ENCODE peak calls at places on chromosome 1, in five cellular contexts. One of them, this sample, is unnamed.

GRCh38 chr1:60832372-60832771 is 250.0 kb upstream of the NFIA start:
- DNase-seq in Daoy: no peak
- DNase-seq in AG08396: no peak
- DNase-seq in stimulated activated CD4-positive, alpha-beta T cell treated with anti-CD3 and anti-CD28 coated beads, Interleukin-15, amount 100 ng/mL, for 1 hour: no peak
- DNase-seq in GM04503: no peak
- DNase-seq in this sample: no peak

GRCh38 chr1:156106624-156107488 is 7.7 kb upstream of the LMNA start:
- DNase-seq in Daoy: no peak
- DNase-seq in AG08396: no peak
- DNase-seq in stimulated activated CD4-positive, alpha-beta T cell treated with anti-CD3 and anti-CD28 coated beads, Interleukin-15, amount 100 ng/mL, for 1 hour: no peak
- DNase-seq in GM04503: no peak
- DNase-seq in this sample: no peak

GRCh38 chr1:232650433-232650832 is 20.5 kb upstream of the SIPA1L2 start:
- DNase-seq in Daoy: no peak
- DNase-seq in AG08396: no peak
- DNase-seq in stimulated activated CD4-positive, alpha-beta T cell treated with anti-CD3 and anti-CD28 coated beads, Interleukin-15, amount 100 ng/mL, for 1 hour: no peak
- DNase-seq in GM04503: no peak
- DNase-seq in this sample: no peak

GRCh38 chr1:173341307-173341706 is 134.2 kb upstream of the TNFSF4 start:
- DNase-seq in Daoy: peak; percentile 83
- DNase-seq in AG08396: peak; percentile 64
- DNase-seq in stimulated activated CD4-positive, alpha-beta T cell treated with anti-CD3 and anti-CD28 coated beads, Interleukin-15, amount 100 ng/mL, for 1 hour: no peak
- DNase-seq in GM04503: peak; percentile 65
- DNase-seq in this sample: peak; percentile 58

GRCh38 chr1:214120951-214121350 is 133.2 kb downstream of the PROX1 start:
- DNase-seq in Daoy: no peak
- DNase-seq in AG08396: no peak
- DNase-seq in stimulated activated CD4-positive, alpha-beta T cell treated with anti-CD3 and anti-CD28 coated beads, Interleukin-15, amount 100 ng/mL, for 1 hour: no peak
- DNase-seq in GM04503: no peak
- DNase-seq in this sample: no peak

GRCh38 chr1:44909949-44910594 is 67.0 kb upstream of the PTCH2 start:
- DNase-seq in Daoy: no peak
- DNase-seq in AG08396: no peak
- DNase-seq in stimulated activated CD4-positive, alpha-beta T cell treated with anti-CD3 and anti-CD28 coated beads, Interleukin-15, amount 100 ng/mL, for 1 hour: no peak
- DNase-seq in GM04503: no peak
- DNase-seq in this sample: no peak

GRCh38 chr1:67407498-67407897 is 22.7 kb downstream of the SERBP1 start:
- DNase-seq in Daoy: no peak
- DNase-seq in AG08396: peak; percentile 37
- DNase-seq in stimulated activated CD4-positive, alpha-beta T cell treated with anti-CD3 and anti-CD28 coated beads, Interleukin-15, amount 100 ng/mL, for 1 hour: no peak
- DNase-seq in GM04503: no peak
- DNase-seq in this sample: no peak

GRCh38 chr1:61921435-61921834 is 179.2 kb downstream of the PATJ start:
- DNase-seq in Daoy: no peak
- DNase-seq in AG08396: no peak
- DNase-seq in stimulated activated CD4-positive, alpha-beta T cell treated with anti-CD3 and anti-CD28 coated beads, Interleukin-15, amount 100 ng/mL, for 1 hour: no peak
- DNase-seq in GM04503: no peak
- DNase-seq in this sample: no peak

GRCh38 chr1:116203936-116204335 is 92.7 kb downstream of the MAB21L3 start:
- DNase-seq in Daoy: no peak
- DNase-seq in AG08396: no peak
- DNase-seq in stimulated activated CD4-positive, alpha-beta T cell treated with anti-CD3 and anti-CD28 coated beads, Interleukin-15, amount 100 ng/mL, for 1 hour: no peak
- DNase-seq in GM04503: no peak
- DNase-seq in this sample: no peak

GRCh38 chr1:159831696-159832225 is 5.1 kb downstream of the SLAMF8 start:
- DNase-seq in Daoy: no peak
- DNase-seq in AG08396: no peak
- DNase-seq in stimulated activated CD4-positive, alpha-beta T cell treated with anti-CD3 and anti-CD28 coated beads, Interleukin-15, amount 100 ng/mL, for 1 hour: no peak
- DNase-seq in GM04503: no peak
- DNase-seq in this sample: no peak

GRCh38 chr1:89762801-89763648 is 57.8 kb upstream of the LRRC8D start:
- DNase-seq in Daoy: peak; percentile 94
- DNase-seq in AG08396: peak; percentile 88
- DNase-seq in stimulated activated CD4-positive, alpha-beta T cell treated with anti-CD3 and anti-CD28 coated beads, Interleukin-15, amount 100 ng/mL, for 1 hour: peak; percentile 75
- DNase-seq in GM04503: no peak
- DNase-seq in this sample: peak; percentile 20

GRCh38 chr1:8680628-8681316 is 136.7 kb downstream of the RERE start:
- DNase-seq in Daoy: no peak
- DNase-seq in AG08396: no peak
- DNase-seq in stimulated activated CD4-positive, alpha-beta T cell treated with anti-CD3 and anti-CD28 coated beads, Interleukin-15, amount 100 ng/mL, for 1 hour: no peak
- DNase-seq in GM04503: no peak
- DNase-seq in this sample: no peak

GRCh38 chr1:47644216-47644581 is 206.4 kb downstream of the FOXD2 start:
- DNase-seq in Daoy: no peak
- DNase-seq in AG08396: peak; percentile 27
- DNase-seq in stimulated activated CD4-positive, alpha-beta T cell treated with anti-CD3 and anti-CD28 coated beads, Interleukin-15, amount 100 ng/mL, for 1 hour: no peak
- DNase-seq in GM04503: no peak
- DNase-seq in this sample: no peak

GRCh38 chr1:163171826-163172225 is 30.9 kb downstream of the RGS5 start:
- DNase-seq in Daoy: peak; percentile 13
- DNase-seq in AG08396: no peak
- DNase-seq in stimulated activated CD4-positive, alpha-beta T cell treated with anti-CD3 and anti-CD28 coated beads, Interleukin-15, amount 100 ng/mL, for 1 hour: no peak
- DNase-seq in GM04503: no peak
- DNase-seq in this sample: no peak

GRCh38 chr1:78348526-78349284 is 142.1 kb upstream of the PTGFR start:
- DNase-seq in Daoy: no peak
- DNase-seq in AG08396: no peak
- DNase-seq in stimulated activated CD4-positive, alpha-beta T cell treated with anti-CD3 and anti-CD28 coated beads, Interleukin-15, amount 100 ng/mL, for 1 hour: no peak
- DNase-seq in GM04503: no peak
- DNase-seq in this sample: no peak

This sample was measured in BJ.